ENCODE peak calls at places on chromosomes 12 and 14, in six cellular contexts. One of them, this sample, is unnamed.
A peak's percentile ranks its signal among the peaks of the same experiment; 100 is the strongest.

GRCh38 chr12:52655720-52656124 is 3.7 kb upstream of the KRT2 start:
- DNase-seq in Calu3: peak; percentile 20
- DNase-seq in testis: no peak
- DNase-seq in pons: no peak
- DNase-seq in RPMI8226: no peak
- DNase-seq in lower lobe of right lung: peak; percentile 60
- DNase-seq in this sample: no peak

GRCh38 chr12:123106640-123107359 is 44.1 kb downstream of the PITPNM2 start:
- DNase-seq in Calu3: no peak
- DNase-seq in pons: no peak
- DNase-seq in lower lobe of right lung: peak; percentile 71
- DNase-seq in testis: no peak
- DNase-seq in RPMI8226: peak; percentile 40
- DNase-seq in this sample: peak; percentile 30

GRCh38 chr12:53207042-53207441 is at the start of gene ITGB7:
- DNase-seq in pons: no peak
- DNase-seq in testis: no peak
- DNase-seq in lower lobe of right lung: no peak
- DNase-seq in RPMI8226: peak; percentile 91
- DNase-seq in Calu3: no peak
- DNase-seq in this sample: peak; percentile 81

GRCh38 chr14:24863933-24864708 is 185.8 kb downstream of the STXBP6 start:
- DNase-seq in lower lobe of right lung: no peak
- DNase-seq in Calu3: no peak
- DNase-seq in RPMI8226: no peak
- DNase-seq in pons: no peak
- DNase-seq in testis: no peak
- DNase-seq in this sample: no peak

GRCh38 chr14:23704890-23705289 is 68.7 kb downstream of the DHRS2 start:
- DNase-seq in Calu3: no peak
- DNase-seq in RPMI8226: peak; percentile 7
- DNase-seq in pons: no peak
- DNase-seq in testis: no peak
- DNase-seq in lower lobe of right lung: no peak
- DNase-seq in this sample: no peak

GRCh38 chr14:96362965-96363750 is at the start of the genes ATG2B and GSKIP:
- DNase-seq in RPMI8226: peak; percentile 93
- DNase-seq in lower lobe of right lung: peak; percentile 95
- DNase-seq in testis: peak; percentile 96
- DNase-seq in pons: peak; percentile 93
- DNase-seq in Calu3: peak; percentile 95
- DNase-seq in this sample: peak; percentile 97

GRCh38 chr12:104886418-104887401 is 71.4 kb downstream of the SLC41A2 start:
- DNase-seq in RPMI8226: no peak
- DNase-seq in pons: no peak
- DNase-seq in Calu3: no peak
- DNase-seq in testis: no peak
- DNase-seq in lower lobe of right lung: no peak
- DNase-seq in this sample: no peak

GRCh38 chr12:121190523-121191031 is 19.4 kb upstream of the P2RX4 start:
- DNase-seq in RPMI8226: no peak
- DNase-seq in lower lobe of right lung: no peak
- DNase-seq in testis: no peak
- DNase-seq in Calu3: no peak
- DNase-seq in pons: no peak
- DNase-seq in this sample: no peak

GRCh38 chr12:122837306-122838265 is 2.3 kb downstream of the HIP1R start:
- DNase-seq in RPMI8226: no peak
- DNase-seq in Calu3: no peak
- DNase-seq in pons: no peak
- DNase-seq in lower lobe of right lung: peak; percentile 28
- DNase-seq in testis: no peak
- DNase-seq in this sample: peak; percentile 35

GRCh38 chr12:120115066-120115465 is 1.5 kb downstream of the RAB35 start:
- DNase-seq in RPMI8226: no peak
- DNase-seq in Calu3: no peak
- DNase-seq in pons: no peak
- DNase-seq in lower lobe of right lung: no peak
- DNase-seq in testis: no peak
- DNase-seq in this sample: no peak

GRCh38 chr14:59277659-59278058 is 89.2 kb downstream of the DAAM1 start:
- DNase-seq in testis: no peak
- DNase-seq in pons: no peak
- DNase-seq in lower lobe of right lung: no peak
- DNase-seq in Calu3: no peak
- DNase-seq in RPMI8226: no peak
- DNase-seq in this sample: no peak

GRCh38 chr12:28759334-28759733 is 389.7 kb upstream of the FAR2 start:
- DNase-seq in RPMI8226: no peak
- DNase-seq in Calu3: peak; percentile 34
- DNase-seq in lower lobe of right lung: no peak
- DNase-seq in testis: no peak
- DNase-seq in pons: no peak
- DNase-seq in this sample: no peak

GRCh38 chr14:78142994-78143393 is 27.2 kb upstream of the NRXN3 start:
- DNase-seq in RPMI8226: no peak
- DNase-seq in lower lobe of right lung: no peak
- DNase-seq in Calu3: no peak
- DNase-seq in pons: no peak
- DNase-seq in testis: no peak
- DNase-seq in this sample: no peak

GRCh38 chr14:93962701-93963601 is 13.4 kb downstream of the ASB2 start:
- DNase-seq in lower lobe of right lung: peak; percentile 66
- DNase-seq in pons: peak; percentile 55
- DNase-seq in RPMI8226: peak; percentile 81
- DNase-seq in testis: no peak
- DNase-seq in Calu3: no peak
- DNase-seq in this sample: peak; percentile 75

GRCh38 chr12:22334696-22335290 is at the start of gene ST8SIA1:
- DNase-seq in lower lobe of right lung: peak; percentile 49
- DNase-seq in Calu3: no peak
- DNase-seq in pons: no peak
- DNase-seq in testis: peak; percentile 21
- DNase-seq in RPMI8226: peak; percentile 46
- DNase-seq in this sample: peak; percentile 43

GRCh38 chr12:57756406-57757341 is 1.8 kb downstream of the MARCHF9 start:
- DNase-seq in pons: no peak
- DNase-seq in testis: peak; percentile 57
- DNase-seq in RPMI8226: peak; percentile 84
- DNase-seq in lower lobe of right lung: peak; percentile 72
- DNase-seq in Calu3: peak; percentile 66
- DNase-seq in this sample: peak; percentile 59

GRCh38 chr12:119615518-119616475 is 22.2 kb downstream of the TMEM233 start:
- DNase-seq in lower lobe of right lung: no peak
- DNase-seq in RPMI8226: no peak
- DNase-seq in Calu3: no peak
- DNase-seq in pons: no peak
- DNase-seq in testis: no peak
- DNase-seq in this sample: no peak

GRCh38 chr12:92614502-92614901 is 88.3 kb upstream of the PLEKHG7 start:
- DNase-seq in Calu3: no peak
- DNase-seq in pons: no peak
- DNase-seq in RPMI8226: no peak
- DNase-seq in testis: no peak
- DNase-seq in lower lobe of right lung: no peak
- DNase-seq in this sample: no peak

GRCh38 chr12:123120452-123121166 is 30.3 kb downstream of the PITPNM2 start:
- DNase-seq in lower lobe of right lung: no peak
- DNase-seq in testis: peak; percentile 47
- DNase-seq in RPMI8226: peak; percentile 67
- DNase-seq in Calu3: no peak
- DNase-seq in pons: no peak
- DNase-seq in this sample: no peak

GRCh38 chr12:82555699-82556098 is 131.0 kb upstream of the TMTC2 start:
- DNase-seq in lower lobe of right lung: no peak
- DNase-seq in testis: no peak
- DNase-seq in Calu3: no peak
- DNase-seq in RPMI8226: no peak
- DNase-seq in pons: no peak
- DNase-seq in this sample: no peak

GRCh38 chr12:132314516-132315233 is 14.7 kb downstream of the GALNT9 start:
- DNase-seq in lower lobe of right lung: peak; percentile 26
- DNase-seq in RPMI8226: no peak
- DNase-seq in pons: no peak
- DNase-seq in Calu3: no peak
- DNase-seq in testis: no peak
- DNase-seq in this sample: no peak

GRCh38 chr12:5577239-5577638 is 145.3 kb downstream of the NTF3 start:
- DNase-seq in pons: no peak
- DNase-seq in Calu3: no peak
- DNase-seq in RPMI8226: no peak
- DNase-seq in lower lobe of right lung: no peak
- DNase-seq in testis: no peak
- DNase-seq in this sample: peak; percentile 27

GRCh38 chr14:31169877-31170276 is 37.7 kb downstream of the HECTD1 start:
- DNase-seq in lower lobe of right lung: no peak
- DNase-seq in Calu3: no peak
- DNase-seq in testis: no peak
- DNase-seq in RPMI8226: no peak
- DNase-seq in pons: no peak
- DNase-seq in this sample: no peak

GRCh38 chr12:54287316-54288157 is 7.0 kb downstream of the HNRNPA1 start:
- DNase-seq in RPMI8226: no peak
- DNase-seq in pons: no peak
- DNase-seq in lower lobe of right lung: no peak
- DNase-seq in Calu3: no peak
- DNase-seq in testis: no peak
- DNase-seq in this sample: no peak

GRCh38 chr12:57164966-57165365 is 17.5 kb upstream of the LRP1-AS start:
- DNase-seq in Calu3: no peak
- DNase-seq in RPMI8226: no peak
- DNase-seq in testis: no peak
- DNase-seq in lower lobe of right lung: no peak
- DNase-seq in pons: no peak
- DNase-seq in this sample: no peak

GRCh38 chr14:45650754-45651153 is 397.8 kb upstream of the MIS18BP1 start:
- DNase-seq in Calu3: no peak
- DNase-seq in RPMI8226: no peak
- DNase-seq in lower lobe of right lung: no peak
- DNase-seq in pons: no peak
- DNase-seq in testis: no peak
- DNase-seq in this sample: no peak

GRCh38 chr12:3077572-3078081 is 448 bp downstream of the TSPAN9 start:
- DNase-seq in lower lobe of right lung: no peak
- DNase-seq in testis: peak; percentile 43
- DNase-seq in RPMI8226: no peak
- DNase-seq in Calu3: no peak
- DNase-seq in pons: no peak
- DNase-seq in this sample: peak; percentile 31

GRCh38 chr14:104515059-104515810 is 64.3 kb upstream of the C14orf180 start:
- DNase-seq in testis: peak; percentile 3
- DNase-seq in pons: no peak
- DNase-seq in Calu3: no peak
- DNase-seq in RPMI8226: no peak
- DNase-seq in lower lobe of right lung: no peak
- DNase-seq in this sample: no peak

GRCh38 chr12:50925342-50925651 is 27.0 kb upstream of the HIGD1C start:
- DNase-seq in pons: no peak
- DNase-seq in Calu3: no peak
- DNase-seq in lower lobe of right lung: no peak
- DNase-seq in RPMI8226: peak; percentile 51
- DNase-seq in testis: no peak
- DNase-seq in this sample: peak; percentile 30

GRCh38 chr14:30297856-30298255 is 261.1 kb upstream of the G2E3 start:
- DNase-seq in RPMI8226: no peak
- DNase-seq in lower lobe of right lung: no peak
- DNase-seq in pons: no peak
- DNase-seq in testis: no peak
- DNase-seq in Calu3: no peak
- DNase-seq in this sample: no peak

GRCh38 chr12:109572506-109572845 is 828 bp downstream of the MMAB start:
- DNase-seq in pons: no peak
- DNase-seq in RPMI8226: no peak
- DNase-seq in lower lobe of right lung: no peak
- DNase-seq in testis: no peak
- DNase-seq in Calu3: no peak
- DNase-seq in this sample: no peak

GRCh38 chr12:68200854-68201253 is 24.8 kb downstream of the IL26 start:
- DNase-seq in Calu3: no peak
- DNase-seq in pons: no peak
- DNase-seq in testis: no peak
- DNase-seq in RPMI8226: no peak
- DNase-seq in lower lobe of right lung: no peak
- DNase-seq in this sample: no peak

GRCh38 chr14:94213021-94213420 is 38.9 kb downstream of the PPP4R4 start:
- DNase-seq in pons: no peak
- DNase-seq in Calu3: no peak
- DNase-seq in RPMI8226: no peak
- DNase-seq in testis: no peak
- DNase-seq in lower lobe of right lung: no peak
- DNase-seq in this sample: no peak

GRCh38 chr12:107200394-107200793 is 107.0 kb upstream of the CRY1 start:
- DNase-seq in pons: peak; percentile 3
- DNase-seq in lower lobe of right lung: no peak
- DNase-seq in testis: no peak
- DNase-seq in RPMI8226: no peak
- DNase-seq in Calu3: no peak
- DNase-seq in this sample: no peak

GRCh38 chr12:109766251-109766778 is 52.7 kb downstream of the FAM222A start:
- DNase-seq in testis: no peak
- DNase-seq in lower lobe of right lung: peak; percentile 24
- DNase-seq in RPMI8226: no peak
- DNase-seq in pons: no peak
- DNase-seq in Calu3: no peak
- DNase-seq in this sample: no peak

GRCh38 chr12:46221255-46222128 is 47.4 kb downstream of the SLC38A1 start:
- DNase-seq in lower lobe of right lung: no peak
- DNase-seq in Calu3: no peak
- DNase-seq in RPMI8226: no peak
- DNase-seq in pons: no peak
- DNase-seq in testis: no peak
- DNase-seq in this sample: no peak